ENCODE peak calls at places on chromosomes 16 and 17, in four cellular contexts. S is ovary, Q is lung, L is uterus. F is an unnamed sample.
A peak's percentile ranks its signal among the peaks of the same experiment; 100 is the strongest.

GRCh38 chr17:5587431-5588032 is 3.2 kb upstream of the NLRP1 start:
- DNase-seq in L (peak; percentile 39), Q (peak; percentile 44), S (peak; percentile 34), F (peak; percentile 86)

GRCh38 chr16:14378131-14378551 is 251.9 kb downstream of the PARN start:
- DNase-seq in S (no peak), Q (no peak), L (no peak), F (no peak)

GRCh38 chr17:4499431-4500187 is 928 bp downstream of the SPNS2 start:
- DNase-seq in S (no peak), Q (no peak), L (no peak), F (no peak)

GRCh38 chr17:38534498-38534885 is 71.3 kb downstream of the SRCIN1 start:
- DNase-seq in S (no peak), L (no peak), Q (no peak), F (no peak)

GRCh38 chr17:71500761-71501555 is 619.9 kb upstream of the SOX9 start:
- DNase-seq in S (no peak), Q (no peak), L (no peak), F (no peak)

GRCh38 chr17:29136998-29137730 is 43.0 kb downstream of the MYO18A start:
- DNase-seq in S (no peak), L (no peak), Q (no peak), F (no peak)

GRCh38 chr16:57123216-57123968 is 31.0 kb downstream of the CPNE2 start:
- DNase-seq in Q (no peak), L (no peak), S (no peak), F (no peak)

GRCh38 chr16:15576960-15577958 is 65.7 kb downstream of the MARF1 start:
- DNase-seq in Q (no peak), S (no peak), L (no peak), F (no peak)

GRCh38 chr16:17342031-17342430 is 128.7 kb downstream of the XYLT1 start:
- DNase-seq in L (no peak), S (no peak), Q (no peak), F (no peak)

GRCh38 chr17:38732376-38733314 is 2.5 kb downstream of the CISD3 start:
- DNase-seq in S (no peak), L (no peak), Q (no peak), F (no peak)

GRCh38 chr17:42111901-42112551 is 488 bp downstream of the DHX58 start:
- DNase-seq in Q (no peak), L (no peak), S (no peak), F (no peak)

GRCh38 chr16:86809458-86809955 is 231.2 kb downstream of the FOXL1 start:
- DNase-seq in L (no peak), Q (no peak), S (no peak), F (no peak)

GRCh38 chr17:67055811-67056745 is 11.7 kb downstream of the CACNG1 start:
- DNase-seq in S (no peak), Q (peak; percentile 18), L (no peak), F (peak; percentile 87)

GRCh38 chr17:34171245-34171818 is 83.8 kb upstream of the CCL2 start:
- DNase-seq in L (peak; percentile 28), S (no peak), Q (peak; percentile 60), F (no peak)

GRCh38 chr16:86075839-86076440 is 177.0 kb downstream of the IRF8 start:
- DNase-seq in S (no peak), Q (no peak), L (no peak), F (no peak)

GRCh38 chr16:15587152-15587825 is 55.7 kb downstream of the MARF1 start:
- DNase-seq in L (no peak), Q (no peak), S (no peak), F (no peak)

DNA sequence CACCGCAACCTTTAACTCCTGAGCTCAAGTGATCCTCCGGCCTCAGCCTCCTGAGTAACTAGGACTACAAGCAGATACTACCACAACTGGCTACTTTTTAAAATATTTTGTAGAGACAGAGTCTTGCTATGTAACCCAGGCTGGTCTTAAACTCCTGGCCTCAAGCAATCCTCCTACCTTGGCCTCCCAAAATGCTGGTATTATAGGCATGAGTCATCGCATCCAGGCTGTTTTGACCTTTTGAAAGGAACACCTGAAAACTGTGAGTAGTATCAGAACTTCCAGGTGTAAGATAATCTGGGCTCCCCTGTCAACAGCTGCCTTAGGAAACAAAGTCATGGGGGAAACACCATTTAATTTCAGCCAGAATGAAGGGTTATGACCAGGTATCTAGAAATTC is 77.5 kb downstream of the CYTH1 start:
- DNase-seq in S (no peak), L (no peak), Q (no peak), F (no peak)
- H3K4me1 ChIP-seq in S (no peaks in the 10 kb centered on the region), L (no peaks in the 10 kb centered on the region), Q (no peaks in the 10 kb centered on the region), F (peaks cover 27% of the 10 kb centered on the region)

DNA sequence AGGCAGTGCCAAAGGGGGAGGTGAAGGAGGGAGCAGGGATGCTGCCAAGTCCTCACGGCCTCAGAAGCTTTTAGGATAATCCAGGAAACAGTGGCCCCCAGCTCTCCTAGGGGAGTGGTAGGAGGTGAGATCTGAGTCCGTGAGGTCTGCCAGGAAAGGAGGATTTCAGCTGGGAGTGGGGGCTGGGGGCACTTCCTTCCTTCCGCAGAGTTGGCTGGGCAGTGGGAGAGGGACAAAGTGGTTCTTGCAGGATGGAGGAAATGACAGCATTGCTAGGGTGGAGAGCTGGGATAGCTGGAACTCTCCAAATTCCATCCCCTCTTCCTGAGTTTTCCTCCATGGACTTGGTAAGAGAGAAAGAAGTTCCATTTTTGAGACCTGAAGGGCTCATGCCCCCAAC is 4.8 kb upstream of the SP6 start:
- DNase-seq in S (no peak), L (no peak), Q (no peak), F (no peak)
- H3K27me3 ChIP-seq in S (no peaks in the 10 kb centered on the region), L (peaks cover 23% of the 10 kb centered on the region), Q (no peaks in the 10 kb centered on the region), F (peaks cover 95% of the 10 kb centered on the region)

DNA sequence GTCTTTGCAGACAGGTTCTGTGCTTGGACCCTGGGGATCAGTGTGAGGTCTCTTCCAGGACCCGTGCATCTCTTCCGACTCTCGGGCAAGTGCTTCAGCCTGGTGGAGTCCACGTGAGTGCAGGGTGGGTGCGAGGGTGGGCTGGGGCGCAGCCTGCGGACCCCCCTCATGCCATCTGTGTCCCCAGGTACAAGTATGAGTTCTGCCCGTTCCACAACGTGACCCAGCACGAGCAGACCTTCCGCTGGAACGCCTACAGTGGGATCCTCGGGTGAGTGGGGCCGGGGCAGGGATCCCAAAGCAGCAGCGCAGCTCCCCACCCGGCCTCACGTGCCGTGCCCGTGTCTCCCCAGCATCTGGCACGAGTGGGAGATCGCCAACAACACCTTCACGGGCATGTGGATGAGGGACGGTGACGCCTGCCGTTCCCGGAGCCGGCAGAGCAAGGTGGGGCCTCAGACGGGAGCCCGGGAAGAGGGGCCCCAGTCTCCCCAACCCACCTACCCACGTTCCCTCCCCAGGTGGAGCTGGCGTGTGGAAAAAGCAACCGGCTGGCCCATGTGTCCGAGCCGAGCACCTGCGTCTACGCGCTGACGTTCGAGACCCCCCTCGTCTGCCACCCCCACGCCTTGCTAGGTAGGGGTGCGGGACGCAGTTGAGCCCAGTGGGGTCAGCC is 10.1 kb downstream of the GNPTG start:
- DNase-seq in L (no peak), S (no peak), Q (no peak), F (no peak)
- H3K4me1 ChIP-seq in L (no peaks in the 10 kb centered on the region), S (no peaks in the 10 kb centered on the region), Q (no peaks in the 10 kb centered on the region), F (peaks cover 10% of the 10 kb centered on the region)

DNA sequence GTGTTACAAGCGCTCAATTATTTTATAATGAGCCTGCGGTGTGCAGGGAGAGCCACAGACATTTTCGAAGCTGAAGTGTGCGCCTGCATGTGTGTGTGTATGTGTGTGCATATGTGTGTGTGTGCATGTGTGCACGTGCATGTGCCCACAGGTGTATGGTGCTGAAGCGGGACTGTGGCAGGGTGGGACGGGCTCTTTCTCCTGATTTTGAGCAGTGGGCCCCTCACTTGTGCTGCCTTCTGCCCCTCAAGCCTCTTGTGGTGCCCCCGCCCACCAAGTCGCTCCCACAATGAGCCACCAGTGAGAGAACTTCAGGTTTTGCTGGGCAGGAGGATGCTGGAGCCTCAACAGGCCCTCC is 16.7 kb upstream of the KCNJ12 start:
- DNase-seq in L (no peak), Q (no peak), S (no peak), F (no peak)
- H3K27me3 ChIP-seq in L (no peaks in the 10 kb centered on the region), Q (no peaks in the 10 kb centered on the region), S (no peaks in the 10 kb centered on the region), F (no peaks in the 10 kb centered on the region)

GRCh38 chr16:79430129-79430789 is 170.3 kb downstream of the MAF start:
- DNase-seq in S (no peak), L (no peak), Q (no peak), F (no peak)

GRCh38 chr16:79434097-79434496 is 166.4 kb downstream of the MAF start:
- DNase-seq in Q (no peak), L (no peak), S (no peak), F (no peak)

GRCh38 chr16:79434771-79435170 is 165.8 kb downstream of the MAF start:
- DNase-seq in Q (no peak), L (no peak), S (no peak), F (no peak)

GRCh38 chr16:79429276-79430128 is 171.0 kb downstream of the MAF start:
- DNase-seq in S (peak; percentile 37), L (peak; percentile 34), Q (no peak), F (no peak)

GRCh38 chr16:79431923-79432322 is 168.6 kb downstream of the MAF start:
- DNase-seq in L (no peak), Q (no peak), S (no peak), F (no peak)
- H3K4me1 ChIP-seq in L (peaks cover 3% of the 10 kb centered on the region), Q (no peaks in the 10 kb centered on the region), S (no peaks in the 10 kb centered on the region), F (peaks cover 10% of the 10 kb centered on the region)